ENCODE peak calls at places on chromosomes 4 and X, in nine cellular contexts. M is left ventricle myocardium inferior; H is iris pigment epithelial cell; K is stimulated activated CD8-positive, alpha-beta memory T cell treated with anti-CD3 and anti-CD28 coated beads, Interleukin-15, amount 100 ng/mL, for 48 hours; U is heart right ventricle; E is ACHN; Y is psoas muscle; T is GM03348; L is amniotic epithelial cell. F is an unnamed sample.

GRCh38 chr4:76993787-76994641 is 44.5 kb downstream of the SEPTIN11 start:
- DNase-seq in M (no peak), H (no peak), K (peak; percentile 26), U (no peak), E (no peak), Y (no peak), T (no peak), L (no peak), F (no peak)

GRCh38 chr4:8509311-8509950 is 68.9 kb downstream of the TRMT44 start:
- DNase-seq in M (no peak), H (no peak), K (no peak), U (no peak), E (no peak), Y (no peak), T (no peak), L (no peak), F (no peak)

GRCh38 chrX:129540725-129541184 is 696 bp downstream of the OCRL start:
- DNase-seq in M (peak; percentile 13), H (no peak), K (no peak), U (no peak), E (no peak), Y (peak; percentile 15), T (peak; percentile 15), L (no peak), F (no peak)

GRCh38 chr4:8103991-8104390 is 54.6 kb downstream of the ABLIM2 start:
- DNase-seq in M (no peak), H (no peak), K (no peak), U (no peak), E (no peak), Y (no peak), T (no peak), L (no peak), F (no peak)

GRCh38 chrX:154019061-154019621 is 561 bp downstream of the IRAK1 start:
- DNase-seq in M (no peak), H (no peak), K (no peak), U (no peak), E (no peak), Y (no peak), T (peak; percentile 24), L (no peak), F (no peak)

GRCh38 chr4:86955888-86956451 is 21.2 kb downstream of the AFF1 start:
- DNase-seq in M (no peak), H (no peak), K (no peak), U (no peak), E (no peak), Y (no peak), T (no peak), L (no peak), F (no peak)

GRCh38 chr4:56038763-56039162 is 90.0 kb downstream of the CEP135 start:
- DNase-seq in M (no peak), H (no peak), K (no peak), U (no peak), E (no peak), Y (no peak), T (no peak), L (no peak), F (no peak)

GRCh38 chrX:72545990-72546389 is 26.7 kb downstream of the HDAC8 start:
- DNase-seq in M (no peak), H (peak; percentile 26), K (no peak), U (no peak), E (peak; percentile 0), Y (no peak), T (no peak), L (no peak), F (no peak)

GRCh38 chrX:116749943-116750342 is 287.2 kb upstream of the CT83 start:
- DNase-seq in M (no peak), H (peak; percentile 11), K (no peak), U (no peak), E (no peak), Y (no peak), T (no peak), L (no peak), F (no peak)

GRCh38 chr4:22356996-22357596 is 158.8 kb downstream of the ADGRA3 start:
- DNase-seq in M (no peak), H (peak; percentile 33), K (no peak), U (no peak), E (peak; percentile 30), Y (no peak), T (peak; percentile 59), L (peak; percentile 25), F (peak; percentile 26)

GRCh38 chrX:154382483-154383069 is 3.5 kb downstream of the EMD start:
- DNase-seq in M (no peak), H (no peak), K (no peak), U (no peak), E (no peak), Y (no peak), T (no peak), L (no peak), F (no peak)

GRCh38 chrX:22699591-22700091 is 300.1 kb upstream of the DDX53 start:
- DNase-seq in M (no peak), H (peak; percentile 22), K (no peak), U (no peak), E (no peak), Y (no peak), T (peak; percentile 8), L (no peak), F (no peak)

GRCh38 chr4:74365761-74366160 is 816 bp downstream of the EREG start:
- DNase-seq in M (no peak), H (no peak), K (no peak), U (no peak), E (peak; percentile 43), Y (no peak), T (no peak), L (no peak), F (no peak)

GRCh38 chrX:128106630-128107029 is 54.4 kb upstream of the ACTRT1 start:
- DNase-seq in M (no peak), H (peak; percentile 14), K (no peak), U (no peak), E (peak; percentile 34), Y (no peak), T (no peak), L (no peak), F (peak; percentile 0)

GRCh38 chr4:663046-663437 is 11.0 kb downstream of the ATP5ME start:
- DNase-seq in M (no peak), H (no peak), K (no peak), U (no peak), E (no peak), Y (no peak), T (no peak), L (no peak), F (no peak)

GRCh38 chr4:43843501-43843900 is 605.1 kb downstream of the KCTD8 start:
- DNase-seq in M (no peak), H (peak; percentile 12), K (no peak), U (no peak), E (peak; percentile 57), Y (no peak), T (no peak), L (peak; percentile 10), F (peak; percentile 22)

GRCh38 chrX:150365953-150366911 is 3.1 kb downstream of the MAMLD1 start:
- DNase-seq in M (peak; percentile 48), H (peak; percentile 40), K (no peak), U (peak; percentile 53), E (peak; percentile 37), Y (peak; percentile 52), T (peak; percentile 52), L (peak; percentile 39), F (peak; percentile 19)

GRCh38 chrX:51461053-51462050 is 35.0 kb downstream of the NUDT11 start:
- DNase-seq in M (no peak), H (peak; percentile 38), K (no peak), U (peak; percentile 6), E (peak; percentile 7), Y (no peak), T (peak; percentile 26), L (peak; percentile 11), F (peak; percentile 6)

GRCh38 chr4:87896020-87896621 is 63.4 kb downstream of the MEPE start:
- DNase-seq in M (no peak), H (peak; percentile 95), K (peak; percentile 10), U (no peak), E (peak; percentile 82), Y (no peak), T (peak; percentile 87), L (peak; percentile 75), F (peak; percentile 87)

GRCh38 chr4:121472937-121473721 is 92.3 kb upstream of the QRFPR start:
- DNase-seq in M (no peak), H (no peak), K (no peak), U (no peak), E (no peak), Y (no peak), T (no peak), L (no peak), F (no peak)

GRCh38 chr4:41304221-41304620 is 47.5 kb downstream of the UCHL1 start:
- DNase-seq in M (no peak), H (no peak), K (no peak), U (no peak), E (no peak), Y (no peak), T (no peak), L (peak; percentile 68), F (no peak)

F was measured in kidney glomerular epithelial cell.